ENCODE peak calls at places on chromosomes 12 and 14, in four cellular contexts. J is WTC11, E is K562, P is H1. L is an unnamed sample.

GRCh38 chr14:67622675-67623074 is 3.0 kb downstream of the ARG2 start:
- DNase-seq in P (no peak), E (peak; percentile 52), J (peak; percentile 25), L (no peak)

GRCh38 chr14:68018598-68018997 is 199.0 kb downstream of the RAD51B start:
- DNase-seq in E (no peak), P (no peak), J (no peak), L (no peak)

GRCh38 chr12:30438526-30439120 is 257.0 kb downstream of the IPO8 start:
- DNase-seq in P (no peak), J (no peak), E (no peak), L (no peak)

GRCh38 chr14:32004300-32004699 is 72.8 kb upstream of the ARHGAP5 start:
- DNase-seq in E (no peak), J (no peak), P (no peak), L (no peak)

GRCh38 chr12:26452511-26452910 is 257.1 kb downstream of the SSPN start:
- DNase-seq in J (no peak), E (no peak), P (no peak), L (no peak)

GRCh38 chr12:111488271-111488670 is 82.5 kb downstream of the SH2B3 start:
- DNase-seq in J (no peak), P (no peak), E (no peak), L (no peak)

GRCh38 chr14:103528158-103528511 is 861 bp upstream of the TRMT61A start:
- DNase-seq in E (no peak), P (no peak), J (no peak), L (no peak)

GRCh38 chr12:7068240-7068993 is 7.9 kb downstream of the C1S start:
- DNase-seq in E (no peak), J (no peak), P (no peak), L (no peak)

GRCh38 chr14:68658029-68658509 is 134.8 kb downstream of the ZFP36L1 start:
- DNase-seq in P (peak; percentile 30), E (no peak), J (no peak), L (no peak)

DNA sequence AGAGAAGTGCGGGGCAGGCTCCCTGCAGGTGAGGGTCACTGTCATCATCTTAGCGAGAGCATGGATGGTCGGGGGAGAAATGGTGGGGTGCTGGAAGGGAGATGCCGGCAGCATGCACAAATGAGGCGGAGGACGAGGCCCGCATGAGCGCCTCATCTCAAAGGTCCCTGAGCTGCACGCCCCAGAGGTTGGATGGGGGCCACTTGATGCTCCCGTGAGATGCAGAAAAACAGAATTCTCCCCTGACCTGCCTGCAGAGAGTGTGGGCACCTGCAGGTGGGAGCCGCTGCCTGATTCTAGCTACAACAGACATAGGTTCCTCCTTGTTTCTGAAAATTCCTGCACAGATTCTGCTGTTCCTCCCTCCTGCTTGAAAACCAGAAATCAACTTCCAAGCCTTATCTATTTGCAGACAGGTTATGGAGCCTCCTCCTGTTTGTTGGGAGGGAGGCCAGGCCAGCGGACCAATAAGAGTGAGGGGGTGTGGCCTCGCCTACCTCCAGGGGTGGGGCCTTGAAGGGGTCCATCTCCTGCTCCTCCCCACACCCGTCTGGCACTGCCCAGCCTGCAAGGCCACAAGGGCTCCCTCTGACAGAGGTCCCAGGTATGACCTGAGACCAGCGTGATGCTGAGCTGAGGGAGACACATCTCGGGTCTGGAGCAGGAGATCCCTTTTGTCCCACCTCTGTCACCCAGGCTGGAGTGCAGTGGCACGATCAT is 67.2 kb downstream of the KDM2B start:
- DNase-seq in E (peak; percentile 96), J (peak; percentile 79), P (peak; percentile 78), L (peak; percentile 88)
- TF ChIP-seq TEAD4 in E (no peak), J (no peak), P (no peak), L (no peak)

GRCh38 chr14:104722938-104723650 is 935 bp upstream of the ADSS1 start:
- DNase-seq in P (no peak), J (peak; percentile 39), E (no peak), L (no peak)

GRCh38 chr14:104721704-104722431 is 2.2 kb upstream of the ADSS1 start:
- DNase-seq in J (no peak), E (no peak), P (no peak), L (no peak)

GRCh38 chr14:104724981-104725771 is 1.1 kb downstream of the ADSS1 start:
- DNase-seq in P (peak; percentile 70), J (peak; percentile 59), E (peak; percentile 30), L (peak; percentile 84)

GRCh38 chr14:104724407-104724980 is 465 bp downstream of the ADSS1 start:
- DNase-seq in P (no peak), J (no peak), E (peak; percentile 42), L (peak; percentile 84)

DNA sequence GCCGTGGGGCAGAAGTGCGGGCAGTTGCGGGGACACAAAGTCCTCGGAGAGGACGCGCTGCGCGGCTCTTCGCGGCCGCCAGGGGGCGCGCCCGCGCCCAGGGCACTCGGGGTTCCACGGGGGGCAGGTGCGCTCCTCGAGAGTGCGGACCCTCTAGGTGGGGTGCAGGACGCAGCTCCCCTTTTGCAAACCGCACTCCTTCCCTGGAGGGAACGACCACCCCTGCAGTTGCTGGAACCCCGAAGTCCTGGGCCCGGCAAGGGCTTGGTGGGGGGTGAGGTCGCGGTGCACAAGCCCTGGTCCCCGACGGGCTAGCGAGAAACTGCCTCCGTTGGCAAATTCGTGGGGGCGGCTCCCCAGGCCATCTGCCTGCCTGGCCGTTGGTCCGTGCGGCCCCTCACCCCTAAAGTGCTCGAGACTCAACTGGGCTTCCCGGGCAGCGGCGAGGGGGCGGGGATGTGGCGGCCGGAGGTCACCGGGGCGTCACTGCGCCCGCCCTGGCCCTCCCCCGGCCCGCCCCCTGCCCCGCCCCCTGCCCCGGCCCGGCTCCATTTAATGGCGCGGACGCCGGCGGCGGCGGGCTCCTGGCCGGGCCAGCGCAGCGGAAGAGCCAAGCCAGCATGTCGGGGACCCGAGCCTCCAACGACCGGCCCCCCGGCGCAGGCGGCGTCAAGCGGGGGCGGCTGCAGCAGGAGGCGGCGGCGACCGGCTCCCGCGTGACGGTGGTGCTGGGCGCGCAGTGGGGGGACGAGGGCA is at the start of gene ADSS1:
- DNase-seq in E (peak; percentile 85), P (peak; percentile 84), J (peak; percentile 66), L (peak; percentile 98)
- TF ChIP-seq TEAD4 in E (no peak), P (no peak), J (no peak), L (no peak)

DNA sequence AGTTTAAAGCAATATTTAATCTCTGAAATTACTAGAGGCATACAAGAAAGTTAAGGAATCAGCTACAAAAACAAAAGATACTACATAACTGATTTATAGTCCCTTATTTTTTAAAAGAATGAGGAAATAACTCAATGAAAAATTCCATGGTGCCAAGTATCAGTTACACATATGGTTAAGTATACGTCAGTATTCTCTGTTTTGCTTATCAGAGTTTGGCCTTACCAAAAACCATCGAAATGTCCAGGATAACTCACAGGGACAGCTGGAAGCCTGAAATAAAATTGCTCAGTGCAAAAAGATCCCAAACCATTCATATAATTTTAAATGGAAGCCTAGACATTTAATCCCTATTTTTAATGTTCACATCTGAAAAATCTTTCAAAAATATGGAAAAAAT is 3.6 kb downstream of the CFL2 start:
- DNase-seq in J (no peak), P (no peak), E (no peak), L (no peak)
- TF ChIP-seq TEAD4 in J (no peak), P (no peak), E (no peak), L (no peak)

DNA sequence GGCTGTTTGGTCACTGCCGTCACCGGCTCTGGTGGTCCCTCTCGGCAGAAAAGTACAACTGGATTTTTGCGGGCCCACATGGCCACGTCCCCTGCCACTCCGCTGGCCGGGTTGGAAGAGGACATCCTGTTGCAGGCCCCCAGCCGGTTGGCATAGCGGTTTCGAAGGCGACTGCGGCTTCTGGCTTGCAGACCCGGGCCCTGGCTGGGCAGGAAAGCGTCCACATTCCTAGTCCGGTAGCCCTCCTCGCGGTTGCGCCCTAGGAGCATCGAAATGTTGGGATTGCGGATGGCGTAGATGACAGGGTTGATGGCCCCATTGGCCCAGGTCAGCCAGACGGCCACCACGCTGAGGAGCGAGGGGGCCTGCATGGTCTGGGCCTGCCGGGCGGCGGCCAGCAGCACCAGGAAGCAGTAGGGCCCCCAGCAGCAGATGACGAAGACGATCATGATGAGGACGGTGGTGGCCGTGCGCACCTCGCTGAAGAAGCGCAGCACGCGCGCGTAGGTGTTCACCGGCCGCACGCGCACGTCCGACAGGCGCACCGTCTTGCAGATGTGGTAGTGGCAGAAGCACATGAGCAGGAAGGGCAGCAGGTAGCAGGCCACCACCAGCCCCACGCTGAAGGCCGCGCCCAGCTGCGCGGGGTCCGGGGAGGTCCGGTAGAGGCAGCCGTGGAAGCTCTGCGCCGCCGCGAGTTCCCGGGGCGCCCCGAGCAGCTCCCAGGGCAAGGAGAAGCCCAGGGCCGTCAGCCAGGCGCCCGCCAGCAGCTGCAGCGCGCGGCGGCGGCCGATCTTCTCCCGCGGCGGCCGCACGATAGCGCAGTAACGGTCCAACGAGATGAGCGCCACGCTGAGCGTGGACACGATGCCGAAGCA is 1.2 kb downstream of the GPR135 start:
- DNase-seq in P (peak; percentile 66), J (peak; percentile 36), E (no peak), L (peak; percentile 80)
- TF ChIP-seq TEAD4 in P (peak; percentile 43), J (no peak), E (no peak), L (no peak)

DNA sequence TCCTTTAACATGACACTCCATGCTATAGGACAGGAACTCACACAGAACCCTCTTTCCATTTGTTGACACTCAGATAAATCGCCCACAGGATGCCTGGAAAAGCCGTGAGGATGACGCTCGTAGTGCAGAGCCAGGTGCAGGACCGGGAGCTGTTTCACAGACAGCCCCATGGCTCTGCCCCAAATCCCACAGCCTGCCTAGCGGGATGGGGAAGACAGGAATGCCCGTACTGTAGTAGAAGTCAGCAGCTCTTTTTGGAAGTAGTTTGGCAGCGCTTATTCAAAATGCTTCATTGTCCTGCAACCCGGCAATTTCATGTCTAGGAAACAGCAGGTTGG is 41.6 kb downstream of the JAG2 start:
- DNase-seq in P (no peak), J (no peak), E (no peak), L (no peak)
- TF ChIP-seq TEAD4 in P (no peak), J (no peak), E (no peak), L (no peak)

GRCh38 chr12:63916561-63917476 is 72.3 kb downstream of the SRGAP1 start:
- DNase-seq in E (no peak), P (no peak), J (no peak), L (no peak)
- TF ChIP-seq TEAD4 in E (no peak), P (no peak), J (no peak), L (no peak)

GRCh38 chr12:92971869-92972524 is 42.9 kb upstream of the EEA1 start:
- DNase-seq in E (no peak), P (no peak), J (no peak), L (no peak)
- TF ChIP-seq TEAD4 in E (no peak), P (no peak), J (no peak), L (no peak)

DNA sequence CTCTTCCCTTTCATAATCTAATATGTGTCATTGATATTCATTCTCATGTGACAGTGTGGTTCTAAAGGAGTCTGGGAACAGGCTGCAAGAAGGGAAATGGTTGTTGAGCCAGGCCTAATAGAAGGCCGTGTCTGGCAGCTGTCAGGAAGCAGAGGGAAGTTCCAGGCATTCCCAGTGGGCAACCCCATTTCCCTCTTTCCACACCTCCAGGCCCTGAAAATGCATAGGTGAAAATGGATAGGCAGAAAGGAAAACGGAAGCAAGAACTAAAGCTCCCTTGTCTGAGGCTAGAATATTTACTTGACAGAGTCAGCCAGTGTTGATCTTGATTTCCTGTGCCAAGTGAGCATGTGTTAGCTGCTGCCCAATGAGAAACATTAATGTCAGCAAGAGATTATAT is 97.7 kb downstream of the PPM1A start:
- DNase-seq in P (no peak), E (no peak), J (no peak), L (no peak)
- TF ChIP-seq TEAD4 in P (no peak), E (no peak), J (no peak), L (no peak)